ENCODE peak calls at places on chromosome 13, in eight cellular contexts. V is astrocyte of the spinal cord; K is cardiac muscle cell; W is AG10803; X is CD8-positive, alpha-beta T cell; F is iris pigment epithelial cell; B is psoas muscle; P is nephron progenitor cell. S is an unnamed sample.

GRCh38 chr13:21012841-21013681 is 48.3 kb downstream of the LATS2 start:
- DNase-seq in V (no peak), K (peak; percentile 51), W (peak; percentile 35), X (no peak), F (peak; percentile 38), B (no peak), P (no peak), S (peak; percentile 32)

GRCh38 chr13:105471683-105472082 is 1063.8 kb downstream of the EFNB2 start:
- DNase-seq in V (no peak), K (peak; percentile 73), W (peak; percentile 15), X (no peak), F (peak; percentile 77), B (no peak), P (no peak), S (peak; percentile 55)

GRCh38 chr13:49164712-49165111 is 55.4 kb upstream of the MLNR start:
- DNase-seq in V (no peak), K (no peak), W (no peak), X (no peak), F (no peak), B (no peak), P (no peak), S (no peak)

GRCh38 chr13:103386341-103386740 is 320.1 kb upstream of the SLC10A2 start:
- DNase-seq in V (peak; percentile 84), K (peak; percentile 11), W (no peak), X (no peak), F (peak; percentile 74), B (no peak), P (no peak), S (peak; percentile 2)

GRCh38 chr13:94968040-94968756 is 255.9 kb upstream of the SOX21 start:
- DNase-seq in V (peak; percentile 35), K (peak; percentile 7), W (no peak), X (no peak), F (no peak), B (no peak), P (peak; percentile 71), S (no peak)

GRCh38 chr13:23984541-23984940 is 87.2 kb upstream of the C1QTNF9B start:
- DNase-seq in V (no peak), K (peak; percentile 39), W (no peak), X (no peak), F (no peak), B (no peak), P (no peak), S (no peak)

GRCh38 chr13:96851856-96852255 is 142.4 kb downstream of the OXGR1 start:
- DNase-seq in V (no peak), K (no peak), W (no peak), X (no peak), F (no peak), B (no peak), P (no peak), S (no peak)

GRCh38 chr13:52011690-52012511 is at the start of gene ALG11:
- DNase-seq in V (peak; percentile 99), K (peak; percentile 99), W (peak; percentile 97), X (peak; percentile 100), F (peak; percentile 98), B (peak; percentile 99), P (peak; percentile 100), S (peak; percentile 98)

GRCh38 chr13:41610426-41610825 is 153.1 kb downstream of the RGCC start:
- DNase-seq in V (peak; percentile 81), K (peak; percentile 96), W (peak; percentile 99), X (no peak), F (peak; percentile 97), B (peak; percentile 38), P (no peak), S (peak; percentile 99)

GRCh38 chr13:77691871-77692270 is 5.6 kb upstream of the SLAIN1 start:
- DNase-seq in V (no peak), K (no peak), W (no peak), X (no peak), F (no peak), B (no peak), P (no peak), S (no peak)

S was measured in cardiac fibroblast.